ENCODE peak calls at places on chromosomes 7 and 10, in four cellular contexts. H, S, N and O are unnamed samples.

GRCh38 chr10:132607491-132607890 is 69.9 kb downstream of the INPP5A start:
- DNase-seq in S (no peak), N (no peak), H (no peak), O (no peak)

GRCh38 chr7:67950321-67951083 is 953.9 kb downstream of the TYW1 start:
- DNase-seq in S (no peak), N (no peak), H (no peak), O (no peak)

GRCh38 chr7:24972991-24973390 is 7.0 kb downstream of the OSBPL3 start:
- DNase-seq in N (no peak), S (no peak), H (no peak), O (no peak)

GRCh38 chr7:101015626-101016025 is 4.3 kb upstream of the MUC17 start:
- DNase-seq in N (no peak), H (no peak), S (peak; percentile 9), O (no peak)

GRCh38 chr10:124339119-124339807 is 79.5 kb downstream of the OAT start:
- DNase-seq in H (no peak), S (no peak), N (no peak), O (no peak)

GRCh38 chr7:39720586-39720985 is 97.2 kb downstream of the RALA start:
- DNase-seq in S (peak; percentile 20), N (peak; percentile 20), H (no peak), O (no peak)

GRCh38 chr7:100914879-100915442 is 19.3 kb upstream of the ACHE start:
- DNase-seq in S (no peak), H (no peak), N (no peak), O (no peak)

GRCh38 chr10:79084012-79084971 is 15.5 kb downstream of the ZMIZ1 start:
- DNase-seq in N (peak; percentile 93), H (no peak), S (peak; percentile 75), O (no peak)

GRCh38 chr7:83936056-83936703 is 258.4 kb downstream of the SEMA3A start:
- DNase-seq in S (peak; percentile 31), N (peak; percentile 48), H (peak; percentile 69), O (peak; percentile 62)

GRCh38 chr7:32618470-32618869 is 123.2 kb downstream of the AVL9 start:
- DNase-seq in N (no peak), H (no peak), S (peak; percentile 23), O (no peak)

GRCh38 chr10:74640134-74640533 is 186.3 kb upstream of the KAT6B start:
- DNase-seq in H (no peak), N (no peak), S (no peak), O (no peak)

GRCh38 chr7:94344826-94345225 is 49.9 kb upstream of the COL1A2 start:
- DNase-seq in S (no peak), N (no peak), H (no peak), O (no peak)

GRCh38 chr7:150722403-150723065 is 6.1 kb downstream of the GIMAP1 start:
- DNase-seq in N (no peak), S (no peak), H (no peak), O (no peak)

GRCh38 chr10:60958892-60959601 is 15.1 kb upstream of the RHOBTB1 start:
- DNase-seq in N (no peak), H (no peak), S (no peak), O (no peak)

GRCh38 chr7:65216469-65216868 is 157.2 kb upstream of the ZNF92 start:
- DNase-seq in H (peak; percentile 48), N (peak; percentile 52), S (no peak), O (peak; percentile 17)

GRCh38 chr7:55343860-55344606 is 21.1 kb upstream of the LANCL2 start:
- DNase-seq in S (no peak), H (no peak), N (no peak), O (no peak)

GRCh38 chr7:2525161-2525930 is 5.8 kb downstream of the LFNG start:
- DNase-seq in S (no peak), H (no peak), N (no peak), O (no peak)

GRCh38 chr7:50552921-50553320 is 12.3 kb downstream of the DDC start:
- DNase-seq in H (no peak), N (peak; percentile 14), S (no peak), O (no peak)

GRCh38 chr10:7406712-7407333 is 4.0 kb downstream of the SFMBT2 start:
- DNase-seq in H (no peak), N (no peak), S (peak; percentile 58), O (no peak)

GRCh38 chr10:100642295-100642994 is 102.9 kb upstream of the PAX2 start:
- DNase-seq in N (no peak), H (no peak), S (no peak), O (no peak)

GRCh38 chr7:128954150-128954549 is 16.4 kb downstream of the IRF5 start:
- DNase-seq in H (no peak), N (no peak), S (no peak), O (no peak)

GRCh38 chr7:128959296-128959695 is 21.6 kb downstream of the IRF5 start:
- DNase-seq in N (no peak), S (no peak), H (no peak), O (no peak)

GRCh38 chr7:128955981-128956380 is 18.3 kb downstream of the IRF5 start:
- DNase-seq in N (no peak), S (no peak), H (no peak), O (no peak)

GRCh38 chr7:128957613-128958012 is 19.9 kb downstream of the IRF5 start:
- DNase-seq in H (no peak), S (no peak), N (no peak), O (no peak)

DNA sequence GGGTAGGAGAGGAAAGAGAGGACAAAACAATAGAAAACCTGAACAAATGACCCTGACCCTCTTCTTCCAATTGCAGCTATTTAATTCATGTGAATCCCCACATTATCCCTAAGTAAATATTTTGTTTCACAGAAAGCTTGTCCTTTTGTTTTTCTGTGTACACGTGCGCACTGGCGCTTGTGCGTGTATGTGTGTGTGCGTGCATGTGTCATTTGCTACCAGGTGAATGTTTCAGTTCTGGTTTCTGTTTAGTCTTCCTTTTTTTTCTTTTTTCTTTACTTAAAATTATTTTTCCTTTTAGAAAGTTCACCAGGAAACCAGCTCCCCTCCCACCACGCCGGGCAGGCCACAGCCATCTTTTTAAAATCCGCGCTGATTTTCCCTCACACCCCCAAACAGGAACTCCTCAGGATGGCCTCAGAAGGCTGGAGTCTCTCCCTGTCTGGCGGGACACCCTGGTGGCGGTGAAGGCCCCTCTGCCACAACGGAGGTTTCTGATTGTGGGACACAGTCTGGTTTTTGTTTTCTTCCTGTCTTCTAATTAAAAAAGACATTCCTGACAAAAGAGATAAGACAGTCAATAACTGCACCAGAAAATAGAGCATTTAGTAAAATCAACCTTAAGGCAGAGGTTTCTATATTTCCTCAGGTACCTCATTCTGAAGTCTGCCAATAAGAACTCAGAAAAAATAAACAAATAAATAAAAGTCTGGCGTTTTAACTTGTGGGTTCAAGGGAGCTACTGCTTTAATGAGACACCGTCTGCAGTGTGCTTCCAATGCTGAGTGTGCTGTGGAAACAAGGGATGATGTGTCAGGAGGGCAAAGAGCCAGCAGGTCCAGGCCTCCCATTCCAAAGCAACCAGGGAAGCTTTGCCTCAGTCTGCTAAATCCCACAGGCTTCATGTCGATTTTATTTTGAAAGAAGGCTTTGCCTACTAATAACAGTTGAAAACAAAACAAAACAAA is 17.4 kb downstream of the IRF5 start:
- DNase-seq in N (no peak), S (no peak), H (no peak), O (no peak)
- H3K4me3 ChIP-seq in N (no peak overlapping the region), S (no peak overlapping the region), H (no peak overlapping the region), O (no peak overlapping the region)

DNA sequence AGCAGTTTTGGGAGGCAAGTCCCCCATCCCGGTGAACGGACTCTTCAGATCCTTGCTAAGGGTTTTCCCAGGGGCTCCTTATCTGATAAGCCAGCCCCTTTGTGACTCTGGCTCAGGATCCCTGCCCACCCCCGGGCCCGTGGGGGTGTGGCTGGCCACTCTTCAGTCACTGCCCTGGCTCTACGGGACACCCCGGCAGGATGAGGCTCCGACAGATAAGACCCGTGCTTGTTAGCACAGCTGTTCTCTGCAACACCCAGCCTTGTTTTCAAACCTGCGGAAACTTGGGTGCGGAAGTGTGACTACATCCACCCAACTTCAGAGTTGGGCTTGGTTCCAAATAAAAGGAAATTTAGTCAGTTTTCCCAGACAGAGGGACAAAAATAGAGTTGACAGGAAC is 66.7 kb upstream of the PODXL start:
- DNase-seq in N (no peak), S (peak; percentile 78), H (no peak), O (no peak)
- TF ChIP-seq TCF7L2 in N (no peak), S (no peak), H (no peak), O (no peak)

DNA sequence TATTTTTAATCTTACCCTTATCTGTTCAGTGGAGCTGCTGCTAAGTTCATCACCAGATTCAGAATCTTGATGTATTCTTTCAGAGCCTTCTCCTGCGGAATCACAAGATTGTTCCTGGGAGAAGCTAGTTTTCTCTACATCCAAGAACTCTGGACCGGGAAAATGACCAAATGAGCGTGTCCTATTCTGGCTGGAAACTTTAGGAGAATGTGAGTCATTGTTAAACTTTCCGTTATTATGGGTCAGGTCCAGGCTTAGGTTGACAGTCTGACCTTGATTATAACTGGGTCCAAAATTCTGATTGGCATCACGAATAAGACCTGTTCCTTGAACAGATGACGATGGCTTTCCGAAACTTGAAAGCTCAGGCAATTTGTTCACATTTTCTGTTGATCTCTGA is 20.5 kb downstream of the ARHGAP12 start:
- DNase-seq in H (no peak), N (no peak), S (no peak), O (no peak)
- H3K4me1 ChIP-seq in H (peaks cover 40% of the 10 kb centered on the region), N (peaks cover 18% of the 10 kb centered on the region), S (peaks cover 22% of the 10 kb centered on the region), O (peaks cover 14% of the 10 kb centered on the region)

GRCh38 chr10:97179311-97179710 is 6.4 kb downstream of the SLIT1 start:
- DNase-seq in S (no peak), N (no peak), H (no peak), O (no peak)
- H3K4me3 ChIP-seq in S (no peak overlapping the region), N (no peak overlapping the region), H (no peak overlapping the region), O (no peak overlapping the region)